ENCODE peak calls at places on chromosomes 11 and 22, in four cellular contexts. V is IMR-90, K is Panc1, I is GM06990. J is an unnamed sample. For H3K27me3, the result is how much of the 10 kb centered on the place peaks cover.

GRCh38 chr11:93838967-93839366 is 11.5 kb downstream of the VSTM5 start:
- DNase-seq in V (no peak), K (no peak), I (no peak), J (no peak)

GRCh38 chr11:112024778-112025678 is at the start of gene DLAT:
- DNase-seq in V (peak), K (peak), I (peak), J (peak)

GRCh38 chr22:44782286-44782830 is 30.0 kb downstream of the ARHGAP8 start:
- DNase-seq in V (no peak), K (no peak), I (no peak), J (no peak)

GRCh38 chr11:70315726-70316125 is 45.2 kb downstream of the PPFIA1 start:
- DNase-seq in V (no peak), K (no peak), I (no peak), J (no peak)

GRCh38 chr11:63837719-63838118 is 1.2 kb upstream of the MARK2 start:
- DNase-seq in V (no peak), K (no peak), I (no peak), J (peak)

GRCh38 chr22:46737105-46737975 is 712 bp downstream of the CERK start:
- DNase-seq in V (peak), K (no peak), I (peak), J (peak)

GRCh38 chr11:125956371-125956770 is 10.5 kb downstream of the VSIG10L2 start:
- DNase-seq in V (peak), K (no peak), I (no peak), J (no peak)

GRCh38 chr22:29814003-29814402 is 24.1 kb downstream of the ASCC2 start:
- DNase-seq in V (no peak), K (no peak), I (no peak), J (no peak)

GRCh38 chr11:72358461-72359405 is 75.6 kb downstream of the CLPB start:
- DNase-seq in V (no peak), K (no peak), I (no peak), J (no peak)

GRCh38 chr22:20542736-20543135 is 35.3 kb downstream of the MED15 start:
- DNase-seq in V (no peak), K (no peak), I (no peak), J (no peak)
- TF ChIP-seq CTCF in V (no peak), K (no peak), I (no peak), J (no peak)

GRCh38 chr11:20207781-20208621 is 47.7 kb upstream of the DBX1 start:
- DNase-seq in V (peak), K (no peak), I (no peak), J (no peak)
- H3K27me3 ChIP-seq in V (under half), K (under half), I (under half), J (under half)

DNA sequence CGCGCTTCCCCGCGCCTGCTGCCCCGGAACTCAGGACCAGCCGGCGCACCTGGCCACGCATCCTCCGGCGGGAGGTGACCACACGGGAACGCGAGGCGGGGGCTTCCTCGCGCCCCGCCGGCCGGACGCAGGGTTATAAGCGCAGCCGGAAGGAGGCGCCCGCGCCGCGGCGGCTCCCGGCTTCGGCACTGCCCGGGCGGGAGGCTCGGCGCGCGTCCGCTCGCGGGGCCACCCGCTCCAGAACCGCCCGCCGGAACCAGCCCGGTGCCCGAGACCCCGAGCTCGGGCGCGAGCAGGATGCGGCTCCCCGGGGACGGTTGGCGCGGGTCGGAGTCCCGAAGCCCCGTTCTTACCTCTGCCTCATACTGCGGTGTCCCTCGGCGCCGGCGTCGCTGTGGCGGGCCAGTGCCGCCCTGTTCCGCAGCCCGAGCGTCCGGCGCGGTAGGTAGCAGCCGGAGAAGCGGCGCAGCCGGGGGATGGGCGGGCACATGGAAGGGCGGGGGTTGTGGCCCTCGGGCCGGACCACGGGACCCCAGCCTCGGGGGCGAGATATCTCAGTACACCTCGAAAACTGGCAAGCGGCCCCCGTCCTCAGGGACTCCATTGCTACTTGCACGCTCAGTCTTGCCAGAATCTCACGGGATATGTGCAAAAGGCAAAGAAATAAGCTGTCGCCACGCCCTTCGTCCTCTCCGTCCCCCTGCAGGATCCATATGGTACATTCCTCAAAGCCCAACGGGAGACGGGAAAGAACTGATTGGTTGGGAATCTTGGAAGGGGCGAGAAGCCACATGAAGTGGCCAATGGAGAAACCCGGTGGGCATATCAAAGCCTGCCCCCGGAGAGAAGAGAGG is 23.1 kb downstream of the MICAL3 start:
- DNase-seq in V (peak), K (peak), I (peak), J (peak)
- TF ChIP-seq CTCF in V (peak), K (peak), I (peak), J (no peak)

GRCh38 chr11:120139316-120140069 is 1.6 kb upstream of the TRIM29 start:
- DNase-seq in V (no peak), K (no peak), I (no peak), J (no peak)
- H3K27me3 ChIP-seq in V (under half), K (under half), I (under half), J (under half)

GRCh38 chr11:119365071-119365591 is 16.4 kb downstream of the USP2 start:
- DNase-seq in V (peak), K (no peak), I (no peak), J (no peak)
- TF ChIP-seq CTCF in V (no peak), K (no peak), I (no peak), J (no peak)

DNA sequence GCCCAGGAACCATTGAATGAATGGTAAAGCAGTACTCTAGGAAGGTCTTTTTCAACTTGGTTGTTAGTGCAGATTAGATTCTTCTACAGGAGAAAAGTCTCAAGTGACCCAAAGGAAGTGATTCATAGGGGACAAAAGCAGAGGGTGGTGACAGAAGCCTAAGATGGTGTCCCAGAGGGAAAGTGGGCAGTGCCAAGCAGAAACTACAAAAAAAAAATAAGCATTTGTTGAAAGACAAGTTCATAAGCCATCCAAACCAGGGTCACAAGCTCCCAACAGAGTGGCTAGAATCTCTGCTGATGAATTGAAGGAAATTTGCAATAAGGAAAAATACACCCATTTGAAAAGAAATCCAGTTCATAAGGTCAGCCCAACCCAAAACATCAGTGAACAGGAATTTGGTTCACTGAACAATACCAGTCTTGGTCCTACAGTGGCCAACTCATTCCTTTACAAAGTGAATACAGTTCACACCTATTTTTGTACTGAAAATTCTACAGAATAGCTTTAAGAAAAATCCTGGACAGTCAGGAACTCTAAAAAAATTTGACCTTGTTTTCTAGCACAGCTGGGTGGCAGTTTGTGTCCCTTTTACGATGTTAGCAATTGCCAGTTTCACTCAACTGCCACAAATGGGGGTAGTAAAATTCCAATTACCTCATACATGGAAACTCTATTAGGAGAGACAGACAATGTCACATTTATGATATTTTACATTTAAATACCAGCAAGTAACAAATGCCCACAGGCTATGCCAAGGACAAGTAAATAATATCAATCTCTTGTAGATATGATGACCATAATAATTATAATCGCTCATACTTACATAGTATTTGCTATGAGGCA is 21.6 kb upstream of the NUP160 start:
- DNase-seq in V (no peak), K (no peak), I (no peak), J (no peak)
- H3K27me3 ChIP-seq in V (under half), K (under half), I (under half), J (under half)